ENCODE peak calls at places on chromosomes 3 and 15, in five cellular contexts. J, M, Q, D and S are unnamed samples.

GRCh38 chr3:99286266-99286845 is 352.0 kb upstream of the COL8A1 start:
- DNase-seq in D (no peak), J (peak), Q (no peak), M (no peak), S (no peak)

GRCh38 chr3:88150371-88150770 is 612 bp downstream of the C3orf38 start:
- DNase-seq in M (no peak), J (no peak), D (no peak), Q (no peak), S (no peak)

GRCh38 chr3:86737517-86737916 is 253.4 kb downstream of the VGLL3 start:
- DNase-seq in J (no peak), M (no peak), Q (no peak), D (no peak), S (no peak)

GRCh38 chr15:68204776-68205557 is at the start of gene CALML4:
- DNase-seq in D (peak), J (no peak), Q (no peak), M (peak), S (no peak)

GRCh38 chr3:30073622-30074021 is 532.8 kb upstream of the TGFBR2 start:
- DNase-seq in J (peak), Q (no peak), D (no peak), M (no peak), S (peak)

GRCh38 chr3:197960694-197961581 is 921 bp downstream of the LMLN start:
- DNase-seq in J (peak), M (no peak), Q (no peak), D (no peak), S (peak)

GRCh38 chr15:78981532-78982313 is 36.9 kb upstream of the CTSH start:
- DNase-seq in Q (no peak), D (no peak), J (no peak), M (no peak), S (peak)

GRCh38 chr3:52248165-52248541 is 2.6 kb downstream of the PPM1M start:
- DNase-seq in D (no peak), Q (no peak), M (no peak), J (no peak), S (no peak)

GRCh38 chr3:170734043-170734736 is 135.8 kb downstream of the RPL22L1 start:
- DNase-seq in M (no peak), Q (no peak), J (peak), D (no peak), S (peak)

GRCh38 chr3:38314767-38315487 is 31.7 kb upstream of the XYLB start:
- DNase-seq in D (no peak), Q (no peak), M (no peak), J (no peak), S (peak)

GRCh38 chr15:64574220-64574994 is 114.0 kb downstream of the ZNF609 start:
- DNase-seq in M (no peak), J (peak), Q (no peak), D (no peak), S (no peak)

GRCh38 chr3:60095930-60096329 is 1046.1 kb upstream of the CFAP20DC start:
- DNase-seq in D (no peak), J (no peak), Q (no peak), M (no peak), S (no peak)

GRCh38 chr3:187669675-187670504 is at the start of gene SST:
- DNase-seq in M (no peak), J (peak), D (peak), Q (peak), S (peak)

GRCh38 chr3:148175215-148175614 is 522.5 kb upstream of the AGTR1 start:
- DNase-seq in J (peak), D (no peak), Q (no peak), M (no peak), S (peak)

GRCh38 chr3:122942937-122943827 is 84.4 kb downstream of the SEMA5B start:
- DNase-seq in M (peak), Q (peak), D (peak), J (peak), S (peak)

GRCh38 chr3:29281265-29282228 is 676 bp downstream of the RBMS3 start:
- DNase-seq in M (no peak), Q (peak), J (peak), D (peak), S (peak)

GRCh38 chr15:69664572-69665326 is 212.1 kb downstream of the RPLP1 start:
- DNase-seq in J (no peak), Q (no peak), M (peak), D (no peak), S (no peak)

GRCh38 chr3:12750223-12750622 is 8.8 kb downstream of the TMEM40 start:
- DNase-seq in D (no peak), J (peak), Q (no peak), M (peak), S (peak)

GRCh38 chr3:123299581-123299980 is 97.8 kb downstream of the SEC22A start:
- DNase-seq in Q (no peak), M (no peak), J (no peak), D (no peak), S (no peak)

GRCh38 chr3:39414421-39414907 is 7.9 kb downstream of the RPSA start:
- DNase-seq in J (no peak), D (no peak), M (peak), Q (no peak), S (peak)

GRCh38 chr3:71703796-71704195 is 21.4 kb downstream of the EIF4E3 start:
- DNase-seq in Q (no peak), M (no peak), J (no peak), D (no peak), S (no peak)

GRCh38 chr15:95291878-95292472 is 1038.5 kb upstream of the NR2F2 start:
- DNase-seq in D (no peak), M (peak), Q (no peak), J (peak), S (peak)

GRCh38 chr3:41701196-41701698 is 260.7 kb downstream of the ULK4 start:
- DNase-seq in Q (no peak), D (no peak), J (no peak), M (no peak), S (no peak)

GRCh38 chr15:82979726-82980125 is 6.3 kb upstream of the RAMAC start:
- DNase-seq in D (no peak), J (no peak), M (no peak), Q (no peak), S (no peak)

GRCh38 chr15:81225161-81225671 is 28.5 kb downstream of the IL16 start:
- DNase-seq in M (peak), J (peak), Q (no peak), D (no peak), S (no peak)